ENCODE peak calls at places on chromosomes 2 and 18, in six cellular contexts. I, R, J, B, Z and W are unnamed samples.

GRCh38 chr2:151946856-151947523 is 118.8 kb upstream of the ARL5A start:
- DNase-seq in B (peak), J (peak), Z (peak), R (peak), I (no peak), W (peak)

GRCh38 chr2:86225581-86225980 is 26.3 kb downstream of the MRPL35 start:
- DNase-seq in I (no peak), R (no peak), Z (no peak), J (no peak), B (no peak), W (peak)

GRCh38 chr2:231680992-231681852 is 27.1 kb upstream of the PTMA start:
- DNase-seq in B (peak), Z (peak), I (peak), J (peak), R (peak), W (peak)

GRCh38 chr2:236968101-236968886 is 117.4 kb upstream of the COPS8 start:
- DNase-seq in Z (no peak), R (no peak), I (no peak), B (peak), J (no peak), W (no peak)

GRCh38 chr2:101305492-101306123 is 2.9 kb downstream of the RNF149 start:
- DNase-seq in J (peak), R (peak), Z (no peak), B (no peak), I (no peak), W (peak)

GRCh38 chr2:186009341-186009740 is 270.7 kb downstream of the FSIP2 start:
- DNase-seq in Z (peak), J (no peak), R (no peak), I (no peak), B (no peak), W (no peak)

GRCh38 chr18:2964349-2965010 is 48.5 kb downstream of the LPIN2 start:
- DNase-seq in Z (no peak), J (no peak), R (no peak), I (no peak), B (no peak), W (peak)

GRCh38 chr2:236629961-236630872 is 60.6 kb downstream of the ACKR3 start:
- DNase-seq in I (no peak), B (no peak), R (no peak), Z (no peak), J (no peak), W (no peak)

GRCh38 chr2:217086038-217086522 is 226.2 kb upstream of the TNP1 start:
- DNase-seq in Z (no peak), B (no peak), I (no peak), R (peak), J (peak), W (peak)

GRCh38 chr2:161992526-161992925 is 81.5 kb downstream of the DPP4 start:
- DNase-seq in R (peak), I (no peak), Z (no peak), J (no peak), B (no peak), W (peak)

GRCh38 chr2:46776687-46777327 is 138.8 kb downstream of the MCFD2 start:
- DNase-seq in R (peak), B (peak), I (no peak), J (peak), Z (peak), W (peak)

GRCh38 chr2:96267159-96267971 is 1.3 kb downstream of the CIAO1 start:
- DNase-seq in J (peak), B (peak), Z (peak), R (peak), I (no peak), W (no peak)

GRCh38 chr2:22055784-22056620 is 932.2 kb downstream of the TDRD15 start:
- DNase-seq in I (no peak), Z (no peak), J (no peak), B (no peak), R (no peak), W (no peak)

GRCh38 chr18:5296706-5297320 is 1.3 kb upstream of the ZBTB14 start:
- DNase-seq in B (peak), Z (peak), R (peak), I (peak), J (peak), W (peak)

GRCh38 chr2:223469270-223470057 is 132.7 kb downstream of the SCG2 start:
- DNase-seq in Z (no peak), B (peak), J (peak), I (peak), R (peak), W (peak)

GRCh38 chr18:31683968-31684278 is 458 bp downstream of the B4GALT6 start:
- DNase-seq in B (no peak), Z (no peak), I (no peak), R (peak), J (no peak), W (no peak)

GRCh38 chr18:36757081-36757480 is 71.7 kb downstream of the TPGS2 start:
- DNase-seq in R (peak), J (peak), B (peak), Z (peak), I (no peak), W (peak)

GRCh38 chr2:70371753-70372152 is 69.9 kb upstream of the FAM136A start:
- DNase-seq in Z (no peak), B (no peak), I (no peak), R (peak), J (peak), W (peak)

GRCh38 chr2:221075203-221075602 is 496.9 kb downstream of the EPHA4 start:
- DNase-seq in R (peak), I (no peak), Z (no peak), B (no peak), J (peak), W (no peak)

GRCh38 chr2:38516122-38516521 is 86.6 kb downstream of the HNRNPLL start:
- DNase-seq in Z (no peak), R (no peak), I (no peak), B (no peak), J (no peak), W (no peak)

GRCh38 chr2:8424997-8425900 is 256.6 kb upstream of the ID2 start:
- DNase-seq in B (no peak), I (no peak), J (no peak), R (no peak), Z (no peak), W (no peak)

GRCh38 chr18:54828290-54828871 is at the start of gene RAB27B:
- DNase-seq in I (peak), R (peak), J (peak), Z (peak), B (peak), W (peak)

DNA sequence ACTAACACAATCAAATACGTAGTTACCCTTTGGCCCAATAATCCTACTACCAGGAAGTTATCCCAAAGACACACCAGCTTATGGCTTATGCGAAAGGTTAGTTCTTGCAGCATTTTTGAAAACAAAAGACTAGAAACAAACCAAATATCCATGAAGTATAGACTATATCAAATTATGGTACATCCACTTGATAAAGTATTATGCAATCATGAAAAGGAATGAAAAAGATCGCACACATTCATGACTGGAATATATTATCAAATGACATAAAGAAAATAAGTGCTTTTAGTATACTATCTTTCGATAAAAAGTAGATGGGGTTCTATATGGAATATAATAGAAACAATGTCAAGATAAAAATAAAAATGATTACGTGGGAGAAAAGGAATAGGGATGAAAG is 78.2 kb downstream of the COBLL1 start:
- DNase-seq in Z (no peak), J (no peak), B (no peak), I (no peak), R (no peak), W (no peak)
- H3K4me3 ChIP-seq in Z (no peak), J (no peak), B (no peak), I (no peak), R (no peak), W (no peak)

GRCh38 chr2:189024861-189025618 is 50.9 kb downstream of the COL3A1 start:
- DNase-seq in J (no peak), R (no peak), Z (peak), B (no peak), I (no peak), W (no peak)
- TF ChIP-seq CTCF in J (peak), R (peak), Z (peak), B (no peak), I (no peak), W (peak)

GRCh38 chr2:174051741-174052638 is 86.8 kb upstream of the SP3 start:
- DNase-seq in I (no peak), B (peak), R (peak), J (peak), Z (peak), W (peak)
- H3K4me3 ChIP-seq in I (no peak), B (no peak), R (no peak), J (no peak), Z (peak), W (peak)

DNA sequence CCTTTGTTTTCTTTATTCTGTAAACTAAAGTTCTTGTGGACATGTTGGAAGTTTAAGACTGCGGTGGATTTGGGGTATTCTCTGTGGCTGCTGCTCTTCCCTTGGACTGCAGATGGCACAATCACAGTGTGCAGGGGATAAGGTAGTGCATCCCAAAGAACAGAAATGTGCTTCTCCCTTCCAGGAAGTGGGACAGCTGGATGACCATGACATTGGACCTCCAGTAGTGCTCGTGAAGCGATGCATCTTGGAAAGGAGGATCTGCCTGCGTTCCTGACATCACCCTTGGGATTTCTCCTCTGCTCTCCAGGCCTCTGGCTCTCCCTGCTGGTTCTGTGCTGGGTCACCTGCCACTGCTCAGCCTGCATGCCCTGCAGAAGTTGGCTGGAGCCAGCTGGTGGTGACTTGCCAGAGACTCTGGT is 109.9 kb downstream of the SLC4A3 start:
- DNase-seq in R (peak), Z (peak), J (peak), I (no peak), B (no peak), W (peak)
- TF ChIP-seq CTCF in R (peak), Z (peak), J (peak), I (no peak), B (no peak), W (peak)

GRCh38 chr2:44086639-44087036 is 82.0 kb upstream of the PPM1B start:
- DNase-seq in Z (no peak), R (no peak), J (no peak), I (no peak), B (no peak), W (no peak)

GRCh38 chr2:44087037-44087713 is 81.5 kb upstream of the PPM1B start:
- DNase-seq in J (peak), R (peak), Z (peak), B (peak), I (peak), W (peak)

GRCh38 chr2:44079686-44080085 is 83.9 kb upstream of the LRPPRC start:
- DNase-seq in B (no peak), R (no peak), Z (no peak), J (no peak), I (no peak), W (no peak)

GRCh38 chr2:44084850-44085249 is 83.8 kb upstream of the PPM1B start:
- DNase-seq in Z (no peak), R (no peak), B (no peak), I (no peak), J (no peak), W (no peak)

DNA sequence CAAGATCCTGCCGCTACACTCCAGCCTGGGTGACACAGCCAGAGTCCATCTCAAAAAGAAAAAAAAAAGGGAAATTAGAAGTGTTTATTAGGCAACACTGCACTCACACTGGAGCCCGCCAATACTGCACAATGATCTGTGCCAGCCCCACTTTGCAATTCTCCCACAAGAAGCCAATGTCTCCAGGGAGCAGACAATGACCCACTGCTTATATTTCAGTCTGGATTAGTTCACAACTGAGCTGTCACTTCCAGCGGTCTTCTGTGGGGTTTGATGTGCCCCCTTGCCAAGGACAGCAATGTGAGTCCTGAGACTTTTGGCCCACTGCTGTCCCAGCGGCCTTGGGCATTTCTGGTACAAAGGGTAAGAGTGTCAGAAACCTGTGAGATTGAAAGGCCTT is 85.6 kb upstream of the PPM1B start:
- DNase-seq in I (no peak), Z (no peak), B (no peak), R (no peak), J (no peak), W (no peak)
- H3K4me3 ChIP-seq in I (no peak), Z (no peak), B (no peak), R (no peak), J (no peak), W (no peak)

GRCh38 chr2:12223732-12224131 is 477.3 kb downstream of the LPIN1 start:
- DNase-seq in Z (peak), B (no peak), R (no peak), I (no peak), J (no peak), W (no peak)
- TF ChIP-seq CTCF in Z (no peak), B (no peak), R (no peak), I (no peak), J (no peak), W (no peak)

GRCh38 chr2:172433169-172433568 is 5.8 kb downstream of the ITGA6 start:
- DNase-seq in J (no peak), I (no peak), Z (no peak), B (no peak), R (no peak), W (no peak)

GRCh38 chr2:172431993-172432392 is 4.6 kb downstream of the ITGA6 start:
- DNase-seq in Z (no peak), R (no peak), B (no peak), I (no peak), J (no peak), W (no peak)

GRCh38 chr2:172430027-172430426 is 2.6 kb downstream of the ITGA6 start:
- DNase-seq in I (no peak), Z (no peak), R (no peak), B (no peak), J (no peak), W (no peak)

GRCh38 chr2:172430671-172431070 is 3.3 kb downstream of the ITGA6 start:
- DNase-seq in B (no peak), J (peak), I (no peak), Z (no peak), R (no peak), W (no peak)

GRCh38 chr2:172431428-172431827 is 4.0 kb downstream of the ITGA6 start:
- DNase-seq in J (no peak), R (no peak), B (peak), I (no peak), Z (no peak), W (no peak)
- H3K4me3 ChIP-seq in J (no peak), R (no peak), B (no peak), I (peak), Z (peak), W (no peak)

GRCh38 chr2:172397136-172397825 is 30.1 kb upstream of the ITGA6 start:
- DNase-seq in B (no peak), R (no peak), J (no peak), I (no peak), Z (no peak), W (peak)

GRCh38 chr2:172402184-172402583 is 25.2 kb upstream of the ITGA6 start:
- DNase-seq in Z (no peak), B (no peak), J (no peak), I (no peak), R (no peak), W (no peak)

GRCh38 chr2:172395503-172395902 is 31.9 kb upstream of the ITGA6 start:
- DNase-seq in R (no peak), J (peak), I (no peak), Z (no peak), B (no peak), W (no peak)

GRCh38 chr2:172399765-172400164 is 27.6 kb upstream of the ITGA6 start:
- DNase-seq in I (no peak), Z (no peak), R (no peak), J (no peak), B (no peak), W (no peak)

GRCh38 chr2:172398444-172398843 is 28.9 kb upstream of the ITGA6 start:
- DNase-seq in Z (peak), R (no peak), I (no peak), B (peak), J (no peak), W (no peak)
- TF ChIP-seq CTCF in Z (peak), R (no peak), I (no peak), B (no peak), J (no peak), W (no peak)

GRCh38 chr2:95024960-95025405 is 525 bp upstream of the MAL start:
- DNase-seq in R (no peak), B (no peak), I (no peak), J (no peak), Z (peak), W (no peak)

GRCh38 chr2:95025406-95026319 is at the start of gene MAL:
- DNase-seq in R (no peak), B (no peak), J (no peak), I (peak), Z (peak), W (no peak)

GRCh38 chr2:95027369-95027720 is 1.8 kb downstream of the MAL start:
- DNase-seq in J (no peak), I (no peak), Z (no peak), B (no peak), R (no peak), W (no peak)

GRCh38 chr2:95024306-95024880 is 1.1 kb upstream of the MAL start:
- DNase-seq in I (no peak), B (no peak), R (no peak), J (no peak), Z (no peak), W (no peak)

GRCh38 chr2:95026471-95027368 is 1.2 kb downstream of the MAL start:
- DNase-seq in I (peak), B (no peak), R (no peak), J (no peak), Z (peak), W (no peak)
- H3K4me3 ChIP-seq in I (peak), B (no peak), R (no peak), J (no peak), Z (peak), W (no peak)

GRCh38 chr18:77822552-77823138 is 573.0 kb downstream of the GALR1 start:
- DNase-seq in B (no peak), R (no peak), Z (no peak), I (peak), J (no peak), W (no peak)
- TF ChIP-seq CTCF in B (no peak), R (no peak), Z (no peak), I (no peak), J (no peak), W (no peak)